ENCODE peak calls at places on chromosomes 12 and 14, in five cellular contexts. H, V, A, W and Z are unnamed samples.

GRCh38 chr12:61810486-61810885 is 449.7 kb upstream of the USP15 start:
- DNase-seq in H (no peak), V (no peak), W (no peak), A (no peak), Z (no peak)

GRCh38 chr14:31937730-31938346 is 139.3 kb upstream of the ARHGAP5 start:
- DNase-seq in A (peak), H (no peak), W (peak), V (no peak), Z (peak)

GRCh38 chr12:89320735-89321134 is 31.6 kb downstream of the DUSP6 start:
- DNase-seq in H (no peak), V (no peak), A (no peak), W (no peak), Z (no peak)

GRCh38 chr14:22570132-22570949 is 18.7 kb downstream of the DAD1 start:
- DNase-seq in V (peak), W (peak), H (no peak), A (peak), Z (peak)

GRCh38 chr14:56099081-56099797 is 19.0 kb upstream of the PELI2 start:
- DNase-seq in V (no peak), H (no peak), A (no peak), W (no peak), Z (no peak)

GRCh38 chr14:88551094-88551870 is 3.5 kb downstream of the PTPN21 start:
- DNase-seq in V (peak), W (peak), A (peak), H (peak), Z (peak)

GRCh38 chr14:82447586-82447985 is 913.9 kb upstream of the SEL1L start:
- DNase-seq in A (no peak), W (no peak), V (peak), H (no peak), Z (no peak)

GRCh38 chr12:121949643-121950397 is 31.4 kb downstream of the CFAP251 start:
- DNase-seq in H (peak), A (no peak), W (peak), V (no peak), Z (no peak)

GRCh38 chr12:124511259-124511985 is 56.0 kb downstream of the NCOR2 start:
- DNase-seq in W (no peak), H (no peak), A (no peak), V (no peak), Z (no peak)

GRCh38 chr12:128817115-128818015 is 6.4 kb downstream of the SLC15A4 start:
- DNase-seq in V (peak), W (peak), H (no peak), A (peak), Z (no peak)

GRCh38 chr12:6828671-6829531 is 694 bp downstream of the P3H3 start:
- DNase-seq in A (peak), V (peak), H (no peak), W (peak), Z (no peak)